ENCODE peak calls at places on chromosome 7, in four cellular contexts. N is brain microvascular endothelial cell, B is A549, X is foreskin fibroblast. C is an unnamed sample.
A peak's percentile ranks its signal among the peaks of the same experiment; 100 is the strongest.

GRCh38 chr7:108456845-108457540 is 757 bp upstream of the NRCAM start:
- DNase-seq in X (peak; percentile 22), N (no peak), B (no peak), C (no peak)

GRCh38 chr7:135557455-135558336 is at the start of gene NUP205:
- DNase-seq in B (peak; percentile 82), X (peak; percentile 89), N (peak; percentile 71), C (peak; percentile 76)

GRCh38 chr7:50745835-50746234 is 36.9 kb downstream of the GRB10 start:
- DNase-seq in B (no peak), X (no peak), N (no peak), C (no peak)

GRCh38 chr7:5315761-5316160 is 33.0 kb downstream of the SLC29A4 start:
- DNase-seq in B (no peak), X (no peak), N (no peak), C (no peak)

GRCh38 chr7:96400518-96400917 is 78.6 kb upstream of the SLC25A13 start:
- DNase-seq in X (no peak), B (no peak), N (no peak), C (no peak)

GRCh38 chr7:27918503-27918902 is 178.5 kb downstream of the TAX1BP1 start:
- DNase-seq in X (no peak), B (no peak), N (no peak), C (no peak)

GRCh38 chr7:137563986-137564385 is 220.5 kb upstream of the PTN start:
- DNase-seq in X (peak; percentile 7), B (no peak), N (no peak), C (no peak)

GRCh38 chr7:88522771-88523316 is 216.2 kb upstream of the STEAP4 start:
- DNase-seq in X (no peak), N (no peak), B (no peak), C (no peak)

GRCh38 chr7:74025146-74025545 is 2.8 kb upstream of the ELN start:
- DNase-seq in N (no peak), X (no peak), B (no peak), C (no peak)

DNA sequence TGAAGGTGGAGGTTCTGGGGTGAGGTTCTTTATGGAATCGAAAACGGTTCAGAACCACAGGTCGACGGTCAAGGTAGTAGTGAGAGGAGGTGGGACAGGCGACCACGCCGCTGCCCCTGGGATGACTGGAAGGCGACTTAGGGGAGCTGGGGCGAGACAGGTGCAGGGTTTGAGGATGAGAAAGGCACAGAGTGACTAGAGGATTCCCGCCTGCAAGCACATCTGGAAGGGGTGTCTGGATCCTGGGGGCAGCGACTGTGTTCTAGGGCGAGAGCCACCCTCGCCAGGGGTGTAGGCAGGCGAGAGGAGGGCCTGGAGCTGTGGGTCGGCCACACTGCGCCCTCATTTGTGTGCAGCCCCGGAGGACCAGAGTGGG is 468 bp upstream of the IRF5 start:
- DNase-seq in N (no peak), X (no peak), B (no peak), C (no peak)
- H3K4me3 ChIP-seq in N (no peak overlapping the region), X (no peak overlapping the region), B (peak overlapping the region; percentile 80), C (peak overlapping the region; percentile 87)

GRCh38 chr7:101507791-101508252 is 121.3 kb downstream of the MYL10 start:
- DNase-seq in N (peak; percentile 16), B (peak; percentile 70), X (peak; percentile 60), C (peak; percentile 5)
- TF ChIP-seq CTCF in N (peak; percentile 71), B (peak; percentile 99), X (peak; percentile 79), C (peak; percentile 74)

DNA sequence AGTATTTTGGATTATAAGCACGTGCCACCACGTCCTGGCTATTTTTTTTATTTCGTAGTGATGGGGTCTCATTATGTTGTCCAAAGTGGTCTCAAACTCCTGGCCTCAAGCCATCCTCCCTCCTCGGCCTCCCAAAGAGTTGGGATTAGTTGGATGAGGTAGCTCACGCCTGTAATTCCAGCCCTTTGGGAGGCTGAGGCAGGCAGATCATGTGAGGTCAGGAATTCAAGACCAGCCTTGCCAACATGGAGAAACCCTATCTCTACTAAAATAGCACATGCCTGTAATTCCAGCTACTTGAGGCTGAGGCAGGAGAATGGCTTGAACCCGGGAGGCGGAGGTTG is 21.8 kb upstream of the YWHAG start:
- DNase-seq in B (no peak), N (no peak), X (no peak), C (no peak)
- H3K4me3 ChIP-seq in B (peak overlapping the region; percentile 28), N (no peak overlapping the region), X (peak overlapping the region; percentile 46), C (no peak overlapping the region)

DNA sequence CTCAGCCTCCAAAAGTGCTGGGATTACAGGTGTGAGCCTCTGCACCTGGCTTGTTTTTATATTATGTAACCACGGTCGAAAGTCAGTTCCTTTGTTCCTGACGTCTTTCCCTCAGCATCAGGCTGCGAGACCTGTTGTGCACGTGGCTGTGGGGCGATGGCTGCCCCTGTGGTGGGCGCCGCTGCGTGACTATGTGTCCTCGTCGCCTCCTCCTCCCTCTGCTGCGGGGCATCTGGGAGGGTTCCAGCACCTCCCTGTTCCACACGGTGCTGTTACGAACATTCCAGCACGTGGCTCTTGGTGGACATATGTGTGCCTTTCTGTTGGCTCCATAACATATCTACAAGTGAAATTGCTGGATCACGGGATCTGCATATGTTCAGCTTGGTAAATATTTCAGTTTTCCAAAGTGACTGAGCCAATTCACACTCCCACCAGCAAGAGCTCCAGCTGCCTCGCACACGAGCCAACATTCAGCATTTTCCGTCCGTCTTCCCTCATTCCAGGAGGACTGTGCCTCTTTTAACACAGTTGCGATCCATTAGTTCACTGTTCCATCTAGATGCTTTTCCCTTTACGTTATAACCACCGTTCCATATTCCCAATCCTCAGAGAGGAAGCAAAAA is 25.1 kb downstream of the SNX8 start:
- DNase-seq in X (peak; percentile 71), B (no peak), N (no peak), C (no peak)
- TF ChIP-seq CTCF in X (no peak), B (no peak), N (no peak), C (no peak)

GRCh38 chr7:93146036-93146435 is 2.1 kb downstream of the SAMD9L start:
- DNase-seq in X (no peak), B (no peak), N (no peak), C (no peak)
- H3K4me3 ChIP-seq in X (no peak overlapping the region), B (no peak overlapping the region), N (no peak overlapping the region), C (peak overlapping the region; percentile 15)